ENCODE peak calls at places on chromosome 9, in five cellular contexts. D is heart left ventricle, H is osteoblast, G is skeletal muscle cell, K is transverse colon. X is an unnamed sample.

GRCh38 chr9:110954822-110955291 is 83.4 kb downstream of the LPAR1 start:
- DNase-seq in G (no peak), D (no peak), K (no peak), H (no peak), X (no peak)

GRCh38 chr9:74942801-74943200 is 9.9 kb downstream of the C9orf40 start:
- DNase-seq in H (no peak), G (no peak), D (no peak), K (no peak), X (peak)

GRCh38 chr9:4905135-4905490 is 80.0 kb upstream of the JAK2 start:
- DNase-seq in D (no peak), G (no peak), K (no peak), H (no peak), X (no peak)

GRCh38 chr9:34219421-34219820 is 40.6 kb downstream of the UBAP1 start:
- DNase-seq in G (no peak), K (no peak), D (no peak), H (no peak), X (no peak)

GRCh38 chr9:7520396-7520795 is 279.2 kb downstream of the DMAC1 start:
- DNase-seq in D (no peak), G (no peak), K (no peak), H (no peak), X (no peak)

GRCh38 chr9:8816361-8816760 is 1016.8 kb upstream of the DMAC1 start:
- DNase-seq in G (no peak), H (no peak), K (no peak), D (no peak), X (no peak)

GRCh38 chr9:113709721-113710120 is 166.4 kb upstream of the ZNF618 start:
- DNase-seq in G (no peak), K (no peak), D (no peak), H (no peak), X (no peak)

GRCh38 chr9:80796662-80797426 is 892.5 kb downstream of the TLE1 start:
- DNase-seq in D (no peak), K (no peak), G (peak), H (no peak), X (peak)

GRCh38 chr9:109855540-109855939 is 75.5 kb downstream of the PALM2AKAP2 start:
- DNase-seq in D (no peak), G (no peak), H (no peak), K (no peak), X (no peak)

GRCh38 chr9:92538541-92538940 is 2.8 kb upstream of the ECM2 start:
- DNase-seq in H (peak), G (peak), K (no peak), D (no peak), X (peak)

GRCh38 chr9:14907360-14907685 is 2.9 kb downstream of the FREM1 start:
- DNase-seq in G (no peak), H (no peak), K (no peak), D (no peak), X (no peak)

GRCh38 chr9:115969096-115969495 is 184.5 kb upstream of the PAPPA start:
- DNase-seq in G (no peak), H (peak), K (no peak), D (no peak), X (no peak)

GRCh38 chr9:36798350-36799065 is 225.8 kb downstream of the MELK start:
- DNase-seq in K (no peak), D (no peak), G (no peak), H (no peak), X (no peak)

GRCh38 chr9:33467526-33467925 is 6.2 kb downstream of the NOL6 start:
- DNase-seq in G (no peak), K (peak), D (peak), H (peak), X (no peak)

GRCh38 chr9:113632776-113633590 is 169.5 kb downstream of the RGS3 start:
- DNase-seq in H (no peak), G (no peak), D (peak), K (no peak), X (peak)

GRCh38 chr9:114157516-114158176 is 2.3 kb downstream of the COL27A1 start:
- DNase-seq in H (peak), G (no peak), D (no peak), K (no peak), X (no peak)

GRCh38 chr9:33161011-33161588 is 6.0 kb downstream of the B4GALT1 start:
- DNase-seq in H (peak), G (peak), K (peak), D (peak), X (peak)

GRCh38 chr9:91211919-91212318 is 149.8 kb downstream of the AUH start:
- DNase-seq in D (no peak), K (no peak), H (no peak), G (no peak), X (no peak)

GRCh38 chr9:109017061-109017460 is 3.8 kb upstream of the CTNNAL1 start:
- DNase-seq in D (no peak), H (no peak), G (no peak), K (no peak), X (no peak)

GRCh38 chr9:127129718-127130085 is 7.3 kb upstream of the ANGPTL2 start:
- DNase-seq in D (no peak), H (no peak), K (no peak), G (no peak), X (no peak)

GRCh38 chr9:127129073-127129717 is 6.8 kb upstream of the ANGPTL2 start:
- DNase-seq in G (no peak), H (no peak), D (no peak), K (no peak), X (no peak)

GRCh38 chr9:127126981-127127380 is 4.5 kb upstream of the ANGPTL2 start:
- DNase-seq in G (no peak), H (no peak), D (no peak), K (no peak), X (no peak)

GRCh38 chr9:127130235-127130634 is 7.8 kb upstream of the ANGPTL2 start:
- DNase-seq in G (no peak), K (no peak), H (no peak), D (no peak), X (no peak)

GRCh38 chr9:127128341-127129072 is 6.1 kb upstream of the ANGPTL2 start:
- DNase-seq in K (no peak), G (peak), H (no peak), D (no peak), X (no peak)
- H3K4me3 ChIP-seq in K (no peak), G (no peak), H (no peak), D (no peak), X (no peak)

GRCh38 chr9:23849379-23849778 is 23.3 kb upstream of the ELAVL2 start:
- DNase-seq in K (no peak), H (no peak), G (no peak), D (no peak), X (no peak)

GRCh38 chr9:23855885-23856284 is 29.8 kb upstream of the ELAVL2 start:
- DNase-seq in H (no peak), G (no peak), D (no peak), K (no peak), X (no peak)

GRCh38 chr9:23850242-23851023 is 24.4 kb upstream of the ELAVL2 start:
- DNase-seq in H (no peak), D (peak), G (no peak), K (no peak), X (no peak)

GRCh38 chr9:23851024-23851629 is 25.1 kb upstream of the ELAVL2 start:
- DNase-seq in G (no peak), D (peak), H (peak), K (peak), X (no peak)
- H3K4me3 ChIP-seq in G (peak), D (peak), H (no peak), K (peak), X (no peak)

GRCh38 chr9:97740848-97741821 is 44.0 kb upstream of the XPA start:
- DNase-seq in D (peak), K (peak), G (peak), H (peak), X (peak)

GRCh38 chr9:97742545-97742944 is 45.4 kb upstream of the XPA start:
- DNase-seq in D (no peak), H (no peak), G (no peak), K (no peak), X (no peak)

GRCh38 chr9:97744710-97745708 is 47.9 kb upstream of the XPA start:
- DNase-seq in H (no peak), G (no peak), D (no peak), K (no peak), X (no peak)

GRCh38 chr9:97737429-97737828 is 40.3 kb upstream of the XPA start:
- DNase-seq in K (no peak), H (no peak), D (no peak), G (no peak), X (no peak)

DNA sequence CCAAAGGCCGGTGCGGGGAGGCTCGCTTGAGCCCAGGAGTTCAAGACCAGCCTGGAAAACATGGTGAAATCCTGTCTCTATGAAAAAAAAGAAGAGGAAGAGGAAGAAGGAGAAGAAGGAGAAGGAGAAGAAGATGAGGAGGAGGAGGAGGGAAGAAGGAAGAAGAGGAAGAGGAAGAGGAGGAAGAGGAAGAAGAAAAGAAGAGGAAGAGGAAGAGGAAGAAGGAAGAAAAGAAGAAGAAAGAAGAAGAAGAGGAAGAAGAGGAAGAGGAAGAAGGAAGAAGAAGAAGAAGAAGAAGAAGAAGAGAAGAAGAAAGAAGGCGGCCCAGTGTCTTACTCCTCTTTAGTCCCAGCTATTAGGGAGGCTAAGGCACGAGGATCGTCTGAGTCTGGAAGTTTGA is 44.8 kb upstream of the XPA start:
- DNase-seq in H (no peak), G (no peak), D (no peak), K (no peak), X (no peak)
- H3K4me3 ChIP-seq in H (no peak), G (no peak), D (no peak), K (no peak), X (no peak)

GRCh38 chr9:88993327-88993726 is 2.1 kb downstream of the S1PR3 start:
- DNase-seq in K (no peak), H (no peak), D (no peak), G (no peak), X (no peak)
- H3K4me3 ChIP-seq in K (no peak), H (peak), D (peak), G (peak), X (peak)

GRCh38 chr9:81980568-81980967 is 8.0 kb upstream of the SPATA31D1 start:
- DNase-seq in D (no peak), H (no peak), K (no peak), G (no peak), X (peak)

GRCh38 chr9:81974764-81975163 is 13.8 kb upstream of the SPATA31D1 start:
- DNase-seq in K (no peak), G (no peak), D (no peak), H (no peak), X (no peak)

GRCh38 chr9:81976351-81976750 is 12.2 kb upstream of the SPATA31D1 start:
- DNase-seq in H (no peak), G (no peak), K (no peak), D (no peak), X (no peak)

GRCh38 chr9:81981881-81982280 is 6.7 kb upstream of the SPATA31D1 start:
- DNase-seq in G (no peak), H (no peak), K (no peak), D (no peak), X (no peak)

GRCh38 chr9:81979196-81979595 is 9.4 kb upstream of the SPATA31D1 start:
- DNase-seq in K (no peak), D (no peak), G (no peak), H (no peak), X (no peak)
- H3K4me3 ChIP-seq in K (no peak), D (no peak), G (no peak), H (no peak), X (no peak)

GRCh38 chr9:112332674-112332976 is 794 bp downstream of the PTBP3 start:
- DNase-seq in G (no peak), K (no peak), D (no peak), H (no peak), X (no peak)

GRCh38 chr9:112334319-112334828 is 955 bp upstream of the PTBP3 start:
- DNase-seq in K (peak), H (peak), G (no peak), D (no peak), X (peak)

GRCh38 chr9:112332272-112332671 is 1.1 kb downstream of the PTBP3 start:
- DNase-seq in H (no peak), D (no peak), K (no peak), G (no peak), X (no peak)

GRCh38 chr9:112332977-112333638 is at the start of gene PTBP3:
- DNase-seq in D (peak), K (peak), H (peak), G (no peak), X (peak)

DNA sequence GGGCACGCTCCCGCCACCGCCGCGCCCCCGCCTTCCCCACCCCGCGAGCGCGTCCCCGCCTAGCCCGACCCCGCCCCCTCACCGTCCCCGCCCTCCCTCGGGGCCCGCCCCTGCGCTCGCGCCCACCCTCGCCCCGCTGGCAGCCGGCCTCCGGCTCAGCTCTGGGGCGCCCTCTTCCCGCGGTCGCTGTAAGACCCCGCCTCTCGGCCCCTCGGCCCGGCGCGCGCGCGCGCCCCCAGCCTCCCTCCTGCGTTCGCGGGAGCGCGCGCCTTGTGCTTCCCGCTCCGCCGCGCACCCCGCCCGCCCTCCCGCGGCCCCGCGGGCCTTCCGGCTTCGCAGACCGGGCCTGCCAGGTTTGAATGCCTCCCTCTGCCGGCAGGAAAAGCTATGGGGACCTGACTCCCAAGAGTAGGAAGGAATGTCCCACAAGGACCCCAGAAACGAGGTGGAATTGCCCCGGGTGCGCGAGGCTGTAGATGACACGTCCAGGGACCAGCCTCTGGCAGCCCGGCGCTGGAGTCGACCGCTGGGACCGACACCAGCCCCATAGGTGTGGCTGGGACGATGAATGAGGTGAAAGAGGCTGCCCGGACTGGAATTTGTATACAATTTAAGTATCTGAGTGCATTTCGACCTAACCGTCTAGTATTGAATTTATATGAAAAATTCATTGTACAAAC is 360 bp upstream of the PTBP3 start:
- DNase-seq in H (peak), G (peak), D (peak), K (peak), X (peak)
- H3K4me3 ChIP-seq in H (peak), G (peak), D (peak), K (peak), X (peak)

DNA sequence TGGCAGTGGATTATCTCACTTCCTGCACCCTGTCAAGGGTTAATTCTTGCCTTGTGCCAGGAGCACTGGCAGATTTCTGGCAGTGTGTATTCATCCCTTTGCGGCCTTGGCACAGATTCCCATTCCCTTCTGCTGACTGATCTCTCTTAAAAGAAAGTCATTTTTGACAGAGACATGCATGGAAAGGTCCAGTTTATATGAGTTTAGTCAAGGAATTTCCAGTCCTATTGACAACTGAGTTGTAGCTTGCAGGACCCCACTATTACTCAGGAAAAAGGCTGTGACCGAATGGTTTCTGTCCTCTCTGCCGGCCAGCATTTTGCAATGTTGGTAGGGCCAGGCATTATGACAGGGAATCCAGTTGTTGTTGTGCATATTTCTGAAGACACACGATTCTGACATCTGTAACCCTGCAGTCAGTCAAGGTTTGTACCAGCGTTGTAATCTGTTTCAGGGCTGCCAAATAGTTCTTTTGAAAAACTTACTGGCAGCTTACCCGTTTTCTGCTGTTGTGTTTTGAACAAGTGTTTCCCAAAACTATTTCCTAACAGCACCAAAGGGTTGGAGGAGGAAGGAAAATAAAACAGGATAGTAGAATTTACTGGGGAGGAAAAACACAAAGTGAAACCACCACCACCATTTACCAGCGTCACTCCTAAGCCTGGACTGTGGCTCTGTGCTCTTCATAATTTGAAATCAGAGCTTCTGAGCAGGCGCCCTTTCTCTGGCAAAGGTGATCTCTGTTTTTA is 243.4 kb upstream of the KLF4 start:
- DNase-seq in K (no peak), G (no peak), D (no peak), H (peak), X (peak)
- H3K4me3 ChIP-seq in K (no peak), G (peak), D (peak), H (peak), X (no peak)

GRCh38 chr9:35355954-35356353 is 134.0 kb upstream of the RUSC2 start:
- DNase-seq in K (no peak), D (no peak), G (no peak), H (no peak), X (no peak)

GRCh38 chr9:35357826-35358225 is 132.1 kb upstream of the RUSC2 start:
- DNase-seq in K (no peak), G (no peak), D (no peak), H (no peak), X (no peak)

GRCh38 chr9:35353731-35354365 is 136.1 kb upstream of the RUSC2 start:
- DNase-seq in D (no peak), G (no peak), K (no peak), H (no peak), X (peak)

DNA sequence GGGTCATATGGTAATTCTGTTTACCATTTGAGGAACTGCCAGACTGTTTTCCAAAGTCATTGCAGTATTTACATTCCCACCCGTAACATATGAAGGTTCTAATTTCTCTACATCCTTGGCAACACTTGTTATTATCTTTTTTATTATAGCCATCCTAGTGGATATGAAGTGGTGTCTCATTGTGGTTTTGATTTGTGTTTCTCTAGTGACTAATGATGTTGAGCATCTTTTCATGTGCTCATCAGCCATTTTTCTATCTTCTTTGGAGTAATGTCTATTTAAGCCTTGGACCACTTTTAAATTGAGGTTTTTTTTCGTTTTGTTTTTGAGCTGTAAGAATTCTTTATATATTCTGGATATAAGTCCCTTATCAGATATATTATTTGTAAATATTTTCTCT is 132.8 kb upstream of the RUSC2 start:
- DNase-seq in D (no peak), G (no peak), H (no peak), K (no peak), X (peak)
- H3K4me3 ChIP-seq in D (no peak), G (no peak), H (no peak), K (no peak), X (no peak)

GRCh38 chr9:123073441-123073840 is 40.0 kb downstream of the GPR21 start:
- DNase-seq in H (no peak), D (no peak), K (no peak), G (no peak), X (no peak)
- H3K4me3 ChIP-seq in H (peak), D (no peak), K (no peak), G (no peak), X (peak)

GRCh38 chr9:2271426-2271825 is 256.3 kb downstream of the SMARCA2 start:
- DNase-seq in G (no peak), D (no peak), H (peak), K (peak), X (no peak)

GRCh38 chr9:2269778-2270177 is 254.6 kb downstream of the SMARCA2 start:
- DNase-seq in K (no peak), G (no peak), H (no peak), D (no peak), X (no peak)

GRCh38 chr9:2276296-2276695 is 261.1 kb downstream of the SMARCA2 start:
- DNase-seq in K (no peak), G (no peak), D (no peak), H (peak), X (no peak)

DNA sequence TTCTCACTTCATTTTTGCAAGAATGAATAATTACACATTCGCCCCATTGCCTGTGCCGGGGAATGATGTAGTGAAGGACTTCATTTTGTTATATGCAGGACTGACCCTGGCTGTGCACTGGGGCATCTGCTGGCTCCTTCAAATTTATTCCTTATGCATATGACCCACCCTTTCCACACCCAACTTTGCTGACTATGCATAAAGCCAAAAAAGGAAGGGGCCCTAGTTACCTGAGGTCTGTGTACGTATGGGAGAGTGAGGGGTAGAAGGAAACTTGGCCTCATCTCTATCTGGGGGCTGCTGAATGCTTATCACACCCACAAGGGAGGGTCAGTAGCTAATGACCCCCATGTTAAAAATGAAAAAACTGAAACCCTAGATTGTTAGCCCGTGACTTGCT is 259.6 kb downstream of the SMARCA2 start:
- DNase-seq in K (no peak), D (no peak), G (no peak), H (no peak), X (no peak)
- H3K4me3 ChIP-seq in K (no peak), D (no peak), G (no peak), H (no peak), X (no peak)

X was measured in foreskin fibroblast.